ENCODE peak calls at places on chromosomes 16 and 17, in six cellular contexts. P is upper lobe of right lung; R is AG09319; Y is central memory CD4-positive, alpha-beta T cell; W is mucosa of descending colon; S is astrocyte of the spinal cord. V is an unnamed sample.

GRCh38 chr16:30525844-30526136 is 576 bp downstream of the ZNF768 start:
- DNase-seq in S (no peak), Y (no peak), R (no peak), P (no peak), W (no peak), V (no peak)

GRCh38 chr16:54240180-54241125 is 46.1 kb downstream of the IRX3 start:
- DNase-seq in R (peak), P (no peak), S (no peak), Y (no peak), W (no peak), V (no peak)

GRCh38 chr16:85557083-85557975 is 55.8 kb upstream of the GSE1 start:
- DNase-seq in Y (peak), W (peak), S (no peak), P (peak), R (no peak), V (peak)

GRCh38 chr17:75315541-75316243 is 26.5 kb upstream of the SLC25A19 start:
- DNase-seq in Y (no peak), S (no peak), W (no peak), R (no peak), P (no peak), V (no peak)

GRCh38 chr17:53722407-53722806 is 100.3 kb upstream of the KIF2B start:
- DNase-seq in P (no peak), R (peak), W (no peak), S (peak), Y (no peak), V (peak)

GRCh38 chr17:64133546-64134215 is 3.7 kb upstream of the ERN1 start:
- DNase-seq in W (no peak), P (no peak), S (peak), Y (peak), R (no peak), V (no peak)

GRCh38 chr16:1613240-1613639 is 1.1 kb downstream of the CRAMP1 start:
- DNase-seq in P (no peak), Y (no peak), W (no peak), S (no peak), R (no peak), V (no peak)

GRCh38 chr16:50552476-50553101 is 4.4 kb downstream of the NKD1 start:
- DNase-seq in Y (no peak), R (no peak), W (no peak), S (no peak), P (no peak), V (no peak)

GRCh38 chr17:58527949-58528348 is 13.5 kb upstream of the MTMR4 start:
- DNase-seq in R (no peak), P (no peak), W (no peak), Y (no peak), S (peak), V (no peak)

GRCh38 chr16:14423344-14423743 is 206.7 kb downstream of the PARN start:
- DNase-seq in S (no peak), W (no peak), P (no peak), Y (no peak), R (no peak), V (no peak)

GRCh38 chr16:6889106-6889505 is 443.5 kb upstream of the RBFOX1 start:
- DNase-seq in P (no peak), R (no peak), S (no peak), W (no peak), Y (no peak), V (no peak)

GRCh38 chr16:749010-749409 is 8.2 kb upstream of the CIAO3 start:
- DNase-seq in Y (no peak), R (peak), P (no peak), W (no peak), S (peak), V (no peak)

GRCh38 chr17:58710948-58711552 is 18.6 kb downstream of the RAD51C start:
- DNase-seq in Y (peak), P (no peak), S (peak), W (no peak), R (peak), V (no peak)

GRCh38 chr16:50573279-50573678 is 25.1 kb downstream of the NKD1 start:
- DNase-seq in W (no peak), R (no peak), P (no peak), Y (no peak), S (no peak), V (no peak)

GRCh38 chr17:19554393-19554792 is 20.7 kb downstream of the SLC47A1 start:
- DNase-seq in W (no peak), R (no peak), P (no peak), Y (no peak), S (no peak), V (no peak)

GRCh38 chr16:88393034-88393433 is 10.3 kb downstream of the ZNF469 start:
- DNase-seq in R (no peak), P (no peak), S (no peak), Y (no peak), W (no peak), V (no peak)

GRCh38 chr17:41814195-41814594 is 1.4 kb downstream of the FKBP10 start:
- DNase-seq in P (no peak), S (no peak), Y (no peak), R (no peak), W (no peak), V (no peak)

GRCh38 chr17:226773-227580 is 45.5 kb upstream of the DOC2B start:
- DNase-seq in Y (no peak), S (no peak), R (no peak), W (peak), P (peak), V (peak)

GRCh38 chr17:75933836-75934235 is 7.0 kb downstream of the FBF1 start:
- DNase-seq in S (no peak), R (no peak), P (no peak), Y (no peak), W (no peak), V (no peak)

GRCh38 chr16:73956592-73957495 is 339.8 kb upstream of the PSMD7 start:
- DNase-seq in R (peak), W (peak), S (peak), Y (no peak), P (no peak), V (no peak)

GRCh38 chr16:89093602-89094251 is at the start of gene ACSF3:
- DNase-seq in R (peak), P (peak), W (peak), S (peak), Y (peak), V (no peak)

GRCh38 chr17:48915459-48916282 is 7.5 kb downstream of the UBE2Z start:
- DNase-seq in P (no peak), Y (peak), W (no peak), R (peak), S (peak), V (peak)